ENCODE peak calls at places on chromosome 10, in six cellular contexts. M is H1, O is GM23248, D is endothelial cell of umbilical vein, R is HCT116, S is mammary epithelial cell. G is an unnamed sample.

GRCh38 chr10:74500806-74501205 is 325.6 kb upstream of the KAT6B start:
- DNase-seq in M (no peak), O (peak; percentile 50), D (peak; percentile 75), R (no peak), S (no peak), G (no peak)

GRCh38 chr10:69312537-69312936 is 34.2 kb downstream of the HK1 start:
- DNase-seq in M (no peak), O (no peak), D (no peak), R (no peak), S (no peak), G (no peak)

GRCh38 chr10:71083457-71083975 is 128.9 kb upstream of the UNC5B start:
- DNase-seq in M (no peak), O (no peak), D (no peak), R (no peak), S (no peak), G (no peak)

GRCh38 chr10:114045738-114046458 is 2.2 kb downstream of the ADRB1 start:
- DNase-seq in M (no peak), O (no peak), D (no peak), R (no peak), S (no peak), G (no peak)

GRCh38 chr10:14543904-14544210 is 213.1 kb upstream of the FRMD4A start:
- DNase-seq in M (no peak), O (no peak), D (no peak), R (no peak), S (no peak), G (no peak)

GRCh38 chr10:117632406-117632805 is 89.9 kb downstream of the EMX2 start:
- DNase-seq in M (no peak), O (no peak), D (no peak), R (no peak), S (no peak), G (no peak)

GRCh38 chr10:95355241-95355779 is 64.5 kb upstream of the PDLIM1 start:
- DNase-seq in M (no peak), O (no peak), D (peak; percentile 36), R (no peak), S (no peak), G (no peak)

GRCh38 chr10:72272689-72273409 is 875 bp upstream of the DDIT4 start:
- DNase-seq in M (peak; percentile 80), O (peak; percentile 100), D (peak; percentile 85), R (peak; percentile 80), S (peak; percentile 91), G (no peak)

GRCh38 chr10:14356921-14357320 is 26.2 kb upstream of the FRMD4A start:
- DNase-seq in M (no peak), O (peak; percentile 6), D (no peak), R (no peak), S (peak; percentile 73), G (no peak)

GRCh38 chr10:58844680-58845079 is 331.8 kb upstream of the PHYHIPL start:
- DNase-seq in M (no peak), O (no peak), D (no peak), R (no peak), S (no peak), G (no peak)

GRCh38 chr10:132110091-132110490 is 44.3 kb downstream of the JAKMIP3 start:
- DNase-seq in M (no peak), O (no peak), D (no peak), R (no peak), S (no peak), G (no peak)

GRCh38 chr10:72259491-72260214 is 14.1 kb upstream of the DDIT4 start:
- DNase-seq in M (no peak), O (peak; percentile 70), D (no peak), R (no peak), S (no peak), G (peak; percentile 90)

GRCh38 chr10:116886772-116887171 is 37.5 kb downstream of the ENO4 start:
- DNase-seq in M (no peak), O (no peak), D (no peak), R (no peak), S (no peak), G (no peak)

GRCh38 chr10:79386637-79387465 is 39.6 kb downstream of the PPIF start:
- DNase-seq in M (no peak), O (no peak), D (no peak), R (no peak), S (no peak), G (no peak)

GRCh38 chr10:60704480-60704879 is 73.8 kb upstream of the CDK1 start:
- DNase-seq in M (no peak), O (no peak), D (peak; percentile 46), R (peak; percentile 7), S (no peak), G (peak; percentile 18)

GRCh38 chr10:78604721-78605120 is 464.0 kb upstream of the ZMIZ1 start:
- DNase-seq in M (no peak), O (no peak), D (no peak), R (no peak), S (no peak), G (no peak)

GRCh38 chr10:69242844-69243212 is 22.7 kb downstream of the HKDC1 start:
- DNase-seq in M (no peak), O (no peak), D (no peak), R (no peak), S (no peak), G (peak; percentile 56)

GRCh38 chr10:132241496-132241895 is 54.7 kb downstream of the DPYSL4 start:
- DNase-seq in M (no peak), O (no peak), D (no peak), R (no peak), S (no peak), G (no peak)

GRCh38 chr10:118459642-118460193 is 117.6 kb upstream of the FAM204A start:
- DNase-seq in M (peak; percentile 25), O (peak; percentile 78), D (peak; percentile 68), R (peak; percentile 73), S (peak; percentile 52), G (no peak)

GRCh38 chr10:22945934-22946673 is 18.3 kb downstream of the ARMC3 start:
- DNase-seq in M (no peak), O (no peak), D (no peak), R (no peak), S (no peak), G (no peak)

GRCh38 chr10:22335204-22335956 is 9.9 kb upstream of the SPAG6 start:
- DNase-seq in M (no peak), O (peak; percentile 86), D (peak; percentile 40), R (no peak), S (peak; percentile 24), G (no peak)

GRCh38 chr10:127944256-127944655 is 37.4 kb downstream of the PTPRE start:
- DNase-seq in M (no peak), O (no peak), D (no peak), R (no peak), S (no peak), G (no peak)

GRCh38 chr10:30219977-30220751 is 128.9 kb downstream of the MTPAP start:
- DNase-seq in M (no peak), O (peak; percentile 63), D (peak; percentile 70), R (no peak), S (peak; percentile 63), G (no peak)

GRCh38 chr10:121608669-121609190 is 10.5 kb upstream of the FGFR2 start:
- DNase-seq in M (no peak), O (peak; percentile 53), D (peak; percentile 24), R (peak; percentile 43), S (peak; percentile 49), G (no peak)

GRCh38 chr10:37314862-37315261 is 189.5 kb downstream of the ANKRD30A start:
- DNase-seq in M (no peak), O (no peak), D (no peak), R (no peak), S (peak; percentile 78), G (no peak)

DNA sequence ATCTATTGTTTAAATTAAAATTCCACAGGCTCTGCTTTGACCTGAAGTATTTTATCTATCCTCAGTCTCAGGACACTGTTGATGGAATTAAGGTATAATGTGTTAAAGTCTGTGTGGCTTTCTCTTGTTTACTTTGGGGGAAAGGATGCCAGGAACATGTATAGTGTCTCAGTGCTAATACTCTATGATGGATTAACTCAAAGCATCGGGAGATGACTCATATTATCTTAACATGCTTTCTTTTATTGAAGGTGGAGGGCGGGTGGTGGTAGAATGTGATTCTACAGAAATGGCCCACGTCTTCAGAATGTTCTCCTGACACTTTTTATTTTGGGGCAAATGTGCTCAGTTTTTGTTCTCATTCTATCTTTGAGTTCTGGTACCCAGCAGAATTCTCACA is 189.0 kb downstream of the ANKRD30A start:
- DNase-seq in M (no peak), O (no peak), D (no peak), R (no peak), S (peak; percentile 27), G (no peak)
- H3K9me3 ChIP-seq in M (peaks cover 46% of the 10 kb centered on the region), O (no peaks in the 10 kb centered on the region), D (peaks cover 2% of the 10 kb centered on the region), R (peaks cover 16% of the 10 kb centered on the region), S (peaks cover 3% of the 10 kb centered on the region), G (no peaks in the 10 kb centered on the region)

GRCh38 chr10:18460061-18460460 is 191.3 kb downstream of the NSUN6 start:
- DNase-seq in M (no peak), O (no peak), D (no peak), R (no peak), S (no peak), G (no peak)

GRCh38 chr10:18456984-18457383 is 194.4 kb downstream of the NSUN6 start:
- DNase-seq in M (no peak), O (no peak), D (no peak), R (no peak), S (no peak), G (no peak)

GRCh38 chr10:18449631-18450030 is 201.8 kb downstream of the NSUN6 start:
- DNase-seq in M (no peak), O (no peak), D (no peak), R (no peak), S (no peak), G (no peak)

GRCh38 chr10:18450298-18450697 is 201.1 kb downstream of the NSUN6 start:
- DNase-seq in M (no peak), O (no peak), D (no peak), R (no peak), S (no peak), G (no peak)

DNA sequence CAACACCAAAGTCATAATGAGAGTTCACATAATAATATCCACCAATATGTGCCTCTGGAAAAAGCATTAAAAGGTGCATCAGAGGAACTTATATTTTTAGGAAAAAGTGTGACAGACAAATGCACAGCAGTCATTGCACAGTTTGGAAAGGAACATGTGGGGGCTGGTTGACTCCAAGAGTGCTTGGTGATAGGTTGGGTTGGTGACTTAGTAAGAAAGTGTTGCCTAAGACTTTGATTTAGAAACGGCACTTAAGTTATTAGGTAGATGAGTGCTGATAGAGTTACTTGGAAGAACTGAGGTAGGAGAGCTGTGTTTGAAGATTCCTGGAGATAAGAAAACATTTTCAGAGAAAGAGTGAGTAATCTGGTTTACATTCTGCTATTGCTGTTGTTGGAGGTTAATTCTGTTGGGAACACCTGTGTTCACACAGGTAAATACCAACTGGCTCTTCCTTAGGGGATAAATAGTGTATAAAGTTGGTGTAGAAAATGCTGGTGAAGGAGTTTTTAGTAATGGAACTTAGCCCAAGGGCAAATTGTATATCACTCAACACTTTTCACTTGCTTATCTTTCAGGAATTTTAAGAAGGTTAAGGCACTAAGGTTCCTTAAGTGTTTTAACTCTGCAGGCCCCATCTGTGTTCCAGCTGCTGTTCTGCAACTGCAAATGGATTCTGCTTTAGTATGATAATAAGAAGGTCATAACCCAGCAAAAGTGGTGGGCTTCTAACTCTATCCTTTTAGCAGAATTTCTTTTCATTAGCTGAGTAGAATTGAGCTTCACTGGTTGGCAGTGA is 196.1 kb downstream of the NSUN6 start:
- DNase-seq in M (no peak), O (no peak), D (no peak), R (no peak), S (no peak), G (peak; percentile 37)
- H3K27ac ChIP-seq in M (no peak overlapping the region), O (no peak overlapping the region), D (no peak overlapping the region), R (no peak overlapping the region), S (no peak overlapping the region), G (no peak overlapping the region)

GRCh38 chr10:13346912-13347234 is 1.2 kb downstream of the SEPHS1 start:
- DNase-seq in M (no peak), O (no peak), D (peak; percentile 39), R (no peak), S (no peak), G (no peak)
- TF ChIP-seq EZH2 in M (no peak), O (no peak), D (no peak), R (no peak), S (no peak), G (no peak)

GRCh38 chr10:35437829-35438228 is 101.5 kb downstream of the CCNY start:
- DNase-seq in M (no peak), O (no peak), D (no peak), R (no peak), S (no peak), G (no peak)
- H3K9me3 ChIP-seq in M (no peaks in the 10 kb centered on the region), O (no peaks in the 10 kb centered on the region), D (no peaks in the 10 kb centered on the region), R (peaks cover 2% of the 10 kb centered on the region), S (peaks cover 2% of the 10 kb centered on the region), G (no peaks in the 10 kb centered on the region)

G was measured in SK-N-MC.